ENCODE peak calls at places on chromosomes 13 and 19, in nine cellular contexts. One of them, this sample, is unnamed.

GRCh38 chr19:41554902-41555301 is 21.1 kb upstream of the CEACAM21 start:
- DNase-seq in K562: no peak
- DNase-seq in heart right ventricle: no peak
- DNase-seq in astrocyte: no peak
- DNase-seq in Peyer's patch: peak; percentile 66
- DNase-seq in esophagus muscularis mucosa: no peak
- DNase-seq in CD8-positive, alpha-beta T cell: no peak
- DNase-seq in upper lobe of right lung: no peak
- DNase-seq in sigmoid colon: no peak
- DNase-seq in this sample: no peak

GRCh38 chr13:70385852-70386251 is 277.6 kb upstream of the KLHL1 start:
- DNase-seq in esophagus muscularis mucosa: no peak
- DNase-seq in Peyer's patch: no peak
- DNase-seq in sigmoid colon: no peak
- DNase-seq in heart right ventricle: no peak
- DNase-seq in K562: no peak
- DNase-seq in astrocyte: no peak
- DNase-seq in upper lobe of right lung: no peak
- DNase-seq in CD8-positive, alpha-beta T cell: no peak
- DNase-seq in this sample: no peak

GRCh38 chr13:95391325-95391724 is 90.1 kb upstream of the ABCC4 start:
- DNase-seq in heart right ventricle: no peak
- DNase-seq in astrocyte: no peak
- DNase-seq in sigmoid colon: no peak
- DNase-seq in upper lobe of right lung: no peak
- DNase-seq in K562: no peak
- DNase-seq in CD8-positive, alpha-beta T cell: no peak
- DNase-seq in Peyer's patch: no peak
- DNase-seq in esophagus muscularis mucosa: no peak
- DNase-seq in this sample: no peak

GRCh38 chr19:19384486-19384885 is 21.0 kb upstream of the GATAD2A start:
- DNase-seq in esophagus muscularis mucosa: no peak
- DNase-seq in CD8-positive, alpha-beta T cell: no peak
- DNase-seq in sigmoid colon: no peak
- DNase-seq in astrocyte: no peak
- DNase-seq in Peyer's patch: no peak
- DNase-seq in upper lobe of right lung: no peak
- DNase-seq in heart right ventricle: no peak
- DNase-seq in K562: no peak
- DNase-seq in this sample: no peak

GRCh38 chr19:11446652-11447301 is 11.3 kb downstream of the PRKCSH start:
- DNase-seq in CD8-positive, alpha-beta T cell: no peak
- DNase-seq in sigmoid colon: peak; percentile 78
- DNase-seq in upper lobe of right lung: peak; percentile 82
- DNase-seq in heart right ventricle: peak; percentile 74
- DNase-seq in K562: peak; percentile 84
- DNase-seq in esophagus muscularis mucosa: no peak
- DNase-seq in astrocyte: no peak
- DNase-seq in Peyer's patch: peak; percentile 58
- DNase-seq in this sample: no peak

GRCh38 chr13:90233933-90234672 is 1113.4 kb upstream of the MIR17HG start:
- DNase-seq in astrocyte: no peak
- DNase-seq in K562: no peak
- DNase-seq in Peyer's patch: no peak
- DNase-seq in CD8-positive, alpha-beta T cell: no peak
- DNase-seq in esophagus muscularis mucosa: no peak
- DNase-seq in sigmoid colon: no peak
- DNase-seq in upper lobe of right lung: no peak
- DNase-seq in heart right ventricle: no peak
- DNase-seq in this sample: no peak

GRCh38 chr13:40207110-40207478 is 459.3 kb downstream of the FOXO1 start:
- DNase-seq in CD8-positive, alpha-beta T cell: no peak
- DNase-seq in heart right ventricle: no peak
- DNase-seq in upper lobe of right lung: no peak
- DNase-seq in sigmoid colon: no peak
- DNase-seq in esophagus muscularis mucosa: no peak
- DNase-seq in Peyer's patch: no peak
- DNase-seq in K562: no peak
- DNase-seq in astrocyte: no peak
- DNase-seq in this sample: peak; percentile 18

GRCh38 chr13:76879211-76879875 is 6.9 kb downstream of the KCTD12 start:
- DNase-seq in sigmoid colon: peak; percentile 89
- DNase-seq in astrocyte: peak; percentile 64
- DNase-seq in heart right ventricle: peak; percentile 60
- DNase-seq in Peyer's patch: peak; percentile 70
- DNase-seq in K562: no peak
- DNase-seq in upper lobe of right lung: peak; percentile 77
- DNase-seq in CD8-positive, alpha-beta T cell: no peak
- DNase-seq in esophagus muscularis mucosa: no peak
- DNase-seq in this sample: peak; percentile 81

GRCh38 chr13:114100446-114101320 is 31.7 kb downstream of the RASA3 start:
- DNase-seq in sigmoid colon: peak; percentile 67
- DNase-seq in heart right ventricle: peak; percentile 28
- DNase-seq in Peyer's patch: peak; percentile 51
- DNase-seq in K562: no peak
- DNase-seq in esophagus muscularis mucosa: no peak
- DNase-seq in CD8-positive, alpha-beta T cell: no peak
- DNase-seq in astrocyte: no peak
- DNase-seq in upper lobe of right lung: peak; percentile 44
- DNase-seq in this sample: no peak

GRCh38 chr19:51698296-51698695 is 5.2 kb downstream of the SPACA6 start:
- DNase-seq in upper lobe of right lung: no peak
- DNase-seq in esophagus muscularis mucosa: no peak
- DNase-seq in sigmoid colon: no peak
- DNase-seq in Peyer's patch: peak; percentile 24
- DNase-seq in K562: no peak
- DNase-seq in CD8-positive, alpha-beta T cell: no peak
- DNase-seq in astrocyte: peak; percentile 56
- DNase-seq in heart right ventricle: no peak
- DNase-seq in this sample: no peak

GRCh38 chr19:17965370-17966114 is 1.4 kb upstream of the KCNN1 start:
- DNase-seq in heart right ventricle: no peak
- DNase-seq in Peyer's patch: no peak
- DNase-seq in sigmoid colon: no peak
- DNase-seq in K562: no peak
- DNase-seq in astrocyte: no peak
- DNase-seq in CD8-positive, alpha-beta T cell: no peak
- DNase-seq in upper lobe of right lung: no peak
- DNase-seq in esophagus muscularis mucosa: no peak
- DNase-seq in this sample: no peak

GRCh38 chr19:33998739-33999345 is 173.5 kb upstream of the LSM14A start:
- DNase-seq in K562: no peak
- DNase-seq in Peyer's patch: no peak
- DNase-seq in astrocyte: peak; percentile 1
- DNase-seq in CD8-positive, alpha-beta T cell: no peak
- DNase-seq in upper lobe of right lung: no peak
- DNase-seq in sigmoid colon: no peak
- DNase-seq in heart right ventricle: no peak
- DNase-seq in esophagus muscularis mucosa: no peak
- DNase-seq in this sample: peak; percentile 27
- TF ChIP-seq CTCF in K562: peak; percentile 46
- TF ChIP-seq CTCF in Peyer's patch: peak; percentile 7
- TF ChIP-seq CTCF in astrocyte: peak; percentile 31
- TF ChIP-seq CTCF in CD8-positive, alpha-beta T cell: peak; percentile 30
- TF ChIP-seq CTCF in upper lobe of right lung: peak; percentile 60
- TF ChIP-seq CTCF in sigmoid colon: no peak
- TF ChIP-seq CTCF in heart right ventricle: peak; percentile 56
- TF ChIP-seq CTCF in esophagus muscularis mucosa: peak; percentile 22
- TF ChIP-seq CTCF in this sample: no peak

DNA sequence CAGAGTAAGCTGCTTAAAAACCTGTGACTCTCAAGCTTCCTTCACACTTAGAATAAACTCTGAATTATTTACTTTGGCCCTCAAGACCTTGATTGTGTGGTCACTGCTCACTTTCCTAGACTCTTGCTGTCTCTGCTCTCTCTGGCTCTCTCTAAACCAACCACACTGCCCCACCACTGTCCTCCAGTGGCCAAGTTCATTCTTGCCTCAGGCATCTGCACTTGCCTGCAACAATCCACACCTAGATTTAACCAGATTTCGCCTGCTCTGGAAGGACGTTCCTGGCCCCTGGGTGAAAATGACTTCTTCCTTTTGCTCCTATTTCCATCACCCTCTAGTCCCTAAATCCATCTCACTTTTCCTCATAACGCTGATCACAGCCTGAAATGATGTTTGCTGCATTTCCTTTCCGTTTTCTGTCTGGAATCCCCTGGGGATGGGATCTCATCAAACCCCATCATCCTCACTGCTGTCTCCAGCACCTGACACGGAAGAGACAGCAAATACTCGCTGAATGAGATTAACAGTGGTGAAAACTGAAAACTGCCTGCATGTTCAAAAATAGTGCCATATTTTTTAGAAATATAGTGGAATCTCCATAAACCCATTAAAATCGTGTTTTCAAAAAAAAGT is 232.6 kb downstream of the UQCRFS1 start:
- DNase-seq in astrocyte: no peak
- DNase-seq in Peyer's patch: no peak
- DNase-seq in K562: no peak
- DNase-seq in upper lobe of right lung: no peak
- DNase-seq in sigmoid colon: no peak
- DNase-seq in heart right ventricle: no peak
- DNase-seq in CD8-positive, alpha-beta T cell: no peak
- DNase-seq in esophagus muscularis mucosa: no peak
- DNase-seq in this sample: no peak
- H3K27me3 ChIP-seq in astrocyte: no peaks in the 10 kb centered on the region
- H3K27me3 ChIP-seq in Peyer's patch: no peaks in the 10 kb centered on the region
- H3K27me3 ChIP-seq in K562: no peaks in the 10 kb centered on the region
- H3K27me3 ChIP-seq in upper lobe of right lung: no peaks in the 10 kb centered on the region
- H3K27me3 ChIP-seq in sigmoid colon: peaks cover 4% of the 10 kb centered on the region
- H3K27me3 ChIP-seq in heart right ventricle: no peaks in the 10 kb centered on the region
- H3K27me3 ChIP-seq in CD8-positive, alpha-beta T cell: no peaks in the 10 kb centered on the region
- H3K27me3 ChIP-seq in esophagus muscularis mucosa: no peaks in the 10 kb centered on the region
- H3K27me3 ChIP-seq in this sample: no peaks in the 10 kb centered on the region

DNA sequence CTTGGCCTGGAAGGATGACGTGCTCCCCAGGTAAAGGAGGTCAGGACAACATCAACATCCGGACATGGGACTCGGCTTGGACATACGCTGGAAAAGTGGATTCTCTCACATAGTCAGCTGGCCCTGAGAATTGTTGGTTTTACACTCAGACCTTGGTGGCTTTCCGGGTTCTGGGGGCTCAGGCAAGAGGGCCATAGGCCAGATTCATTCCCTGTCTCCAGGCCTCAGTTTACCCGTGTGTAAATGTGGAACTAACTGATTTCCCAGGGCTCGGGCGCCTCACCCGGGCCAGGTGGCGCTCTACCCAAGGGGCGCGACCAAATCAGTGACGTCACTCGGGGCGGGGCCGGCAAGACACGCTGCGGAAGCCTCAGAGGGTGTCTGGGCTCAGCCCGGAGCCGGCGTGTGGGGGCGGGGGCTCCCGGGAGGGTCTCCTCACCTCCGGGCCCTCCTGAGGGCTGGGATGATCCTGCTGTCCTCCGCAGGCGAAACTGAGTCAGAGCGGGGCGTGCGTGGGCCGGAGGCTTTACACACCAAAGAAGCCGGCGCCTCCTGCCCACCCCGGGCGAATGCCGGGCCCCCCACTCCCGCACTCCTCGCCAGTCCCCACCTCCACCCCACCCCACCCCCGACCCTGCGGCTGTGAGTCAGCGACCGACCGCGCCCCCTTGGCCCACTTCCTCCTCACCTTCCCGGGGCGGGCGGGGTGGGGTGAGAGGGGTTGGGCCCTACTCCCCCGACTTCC is 861 bp upstream of the VASP start:
- DNase-seq in Peyer's patch: peak; percentile 99
- DNase-seq in upper lobe of right lung: peak; percentile 99
- DNase-seq in K562: peak; percentile 93
- DNase-seq in heart right ventricle: peak; percentile 95
- DNase-seq in CD8-positive, alpha-beta T cell: peak; percentile 93
- DNase-seq in esophagus muscularis mucosa: peak; percentile 97
- DNase-seq in astrocyte: peak; percentile 81
- DNase-seq in sigmoid colon: peak; percentile 98
- DNase-seq in this sample: peak; percentile 82
- TF ChIP-seq CTCF in Peyer's patch: peak; percentile 13
- TF ChIP-seq CTCF in upper lobe of right lung: peak; percentile 46
- TF ChIP-seq CTCF in K562: peak; percentile 79
- TF ChIP-seq CTCF in heart right ventricle: peak; percentile 51
- TF ChIP-seq CTCF in CD8-positive, alpha-beta T cell: peak; percentile 32
- TF ChIP-seq CTCF in esophagus muscularis mucosa: peak; percentile 66
- TF ChIP-seq CTCF in astrocyte: peak; percentile 19
- TF ChIP-seq CTCF in sigmoid colon: no peak
- TF ChIP-seq CTCF in this sample: peak; percentile 75

GRCh38 chr19:1466018-1466460 is 13.0 kb downstream of the C19orf25 start:
- DNase-seq in sigmoid colon: no peak
- DNase-seq in astrocyte: no peak
- DNase-seq in K562: no peak
- DNase-seq in CD8-positive, alpha-beta T cell: no peak
- DNase-seq in Peyer's patch: no peak
- DNase-seq in heart right ventricle: peak; percentile 13
- DNase-seq in upper lobe of right lung: no peak
- DNase-seq in esophagus muscularis mucosa: no peak
- DNase-seq in this sample: no peak

GRCh38 chr19:1465191-1466016 is 13.6 kb downstream of the C19orf25 start:
- DNase-seq in sigmoid colon: no peak
- DNase-seq in astrocyte: no peak
- DNase-seq in K562: no peak
- DNase-seq in upper lobe of right lung: no peak
- DNase-seq in Peyer's patch: peak; percentile 72
- DNase-seq in heart right ventricle: peak; percentile 56
- DNase-seq in CD8-positive, alpha-beta T cell: no peak
- DNase-seq in esophagus muscularis mucosa: no peak
- DNase-seq in this sample: peak; percentile 42

GRCh38 chr19:1467512-1468273 is 11.3 kb downstream of the C19orf25 start:
- DNase-seq in sigmoid colon: no peak
- DNase-seq in K562: no peak
- DNase-seq in astrocyte: no peak
- DNase-seq in heart right ventricle: peak; percentile 14
- DNase-seq in CD8-positive, alpha-beta T cell: no peak
- DNase-seq in upper lobe of right lung: no peak
- DNase-seq in Peyer's patch: no peak
- DNase-seq in esophagus muscularis mucosa: no peak
- DNase-seq in this sample: no peak

GRCh38 chr19:1467228-1467511 is 11.8 kb downstream of the C19orf25 start:
- DNase-seq in CD8-positive, alpha-beta T cell: no peak
- DNase-seq in K562: no peak
- DNase-seq in sigmoid colon: no peak
- DNase-seq in upper lobe of right lung: no peak
- DNase-seq in astrocyte: no peak
- DNase-seq in esophagus muscularis mucosa: no peak
- DNase-seq in heart right ventricle: no peak
- DNase-seq in Peyer's patch: no peak
- DNase-seq in this sample: no peak

DNA sequence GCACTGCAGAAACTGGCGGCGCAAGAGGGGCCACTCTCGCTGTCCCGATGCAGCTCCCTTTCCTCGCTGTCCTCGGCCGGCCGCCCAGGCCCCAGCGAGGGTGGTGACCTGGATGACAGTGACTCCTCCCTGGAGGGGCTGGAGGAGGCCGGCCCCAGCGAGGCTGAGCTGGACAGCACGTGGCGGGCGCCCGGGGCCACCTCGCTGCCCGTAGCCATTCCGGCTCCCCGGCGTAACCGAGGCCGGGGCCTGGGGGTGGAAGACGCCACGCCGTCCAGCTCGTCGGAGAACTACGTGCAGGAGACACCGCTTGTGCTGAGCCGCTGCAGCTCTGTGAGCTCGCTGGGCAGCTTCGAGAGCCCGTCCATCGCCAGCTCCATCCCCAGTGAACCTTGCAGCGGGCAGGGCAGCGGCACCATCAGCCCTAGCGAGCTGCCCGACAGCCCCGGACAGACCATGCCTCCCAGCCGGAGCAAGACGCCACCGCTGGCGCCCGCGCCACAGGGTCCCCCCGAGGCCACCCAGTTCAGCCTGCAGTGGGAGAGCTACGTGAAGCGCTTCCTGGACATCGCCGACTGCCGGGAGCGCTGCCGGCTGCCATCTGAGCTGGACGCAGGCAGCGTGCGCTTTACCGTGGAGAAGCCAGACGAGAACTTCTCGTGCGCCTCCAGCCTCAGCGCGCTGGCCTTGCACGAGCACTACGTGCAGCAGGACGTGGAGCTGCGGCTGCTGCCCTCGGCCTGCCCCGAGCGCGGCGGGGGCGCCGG is 12.4 kb downstream of the C19orf25 start:
- DNase-seq in CD8-positive, alpha-beta T cell: no peak
- DNase-seq in esophagus muscularis mucosa: no peak
- DNase-seq in upper lobe of right lung: no peak
- DNase-seq in sigmoid colon: no peak
- DNase-seq in astrocyte: no peak
- DNase-seq in heart right ventricle: peak; percentile 13
- DNase-seq in K562: no peak
- DNase-seq in Peyer's patch: no peak
- DNase-seq in this sample: no peak
- H3K27me3 ChIP-seq in CD8-positive, alpha-beta T cell: peaks cover 21% of the 10 kb centered on the region
- H3K27me3 ChIP-seq in esophagus muscularis mucosa: peaks cover 52% of the 10 kb centered on the region
- H3K27me3 ChIP-seq in upper lobe of right lung: peaks cover 62% of the 10 kb centered on the region
- H3K27me3 ChIP-seq in sigmoid colon: peaks cover 67% of the 10 kb centered on the region
- H3K27me3 ChIP-seq in astrocyte: peaks cover 5% of the 10 kb centered on the region
- H3K27me3 ChIP-seq in heart right ventricle: peaks cover 63% of the 10 kb centered on the region
- H3K27me3 ChIP-seq in K562: no peaks in the 10 kb centered on the region
- H3K27me3 ChIP-seq in Peyer's patch: peaks cover 54% of the 10 kb centered on the region
- H3K27me3 ChIP-seq in this sample: peaks cover 10% of the 10 kb centered on the region